ENCODE peak calls at places on chromosomes 16 and 17, in nine cellular contexts. T is CD8-positive, alpha-beta T cell; F is MG63; O is NCI-H1105; Q is glutamatergic neuron; L is T follicular helper cell; S is HAP-1; R is GOT3; X is esophagus squamous epithelium. A is an unnamed sample.

GRCh38 chr17:30530346-30531025 is 53.3 kb downstream of the GOSR1 start:
- DNase-seq in X (no peak), O (no peak), S (no peak), F (no peak), T (no peak), R (no peak), Q (no peak), L (no peak), A (no peak)

GRCh38 chr17:5019475-5019956 is 15.7 kb downstream of the SLC52A1 start:
- DNase-seq in Q (no peak), F (no peak), O (no peak), S (no peak), R (no peak), L (no peak), X (no peak), T (peak), A (no peak)

GRCh38 chr17:6455321-6455705 is 11.1 kb downstream of the PIMREG start:
- DNase-seq in S (peak), Q (peak), O (no peak), L (peak), R (no peak), X (no peak), F (no peak), T (peak), A (no peak)

GRCh38 chr16:3101018-3101840 is 2.1 kb upstream of the ZSCAN10 start:
- DNase-seq in R (no peak), Q (no peak), F (no peak), L (no peak), T (peak), X (no peak), S (peak), O (no peak), A (no peak)

GRCh38 chr16:18983565-18984424 is at the start of gene TMC7:
- DNase-seq in X (no peak), Q (peak), S (peak), R (peak), F (peak), T (no peak), L (no peak), O (peak), A (peak)

GRCh38 chr16:79093554-79093967 is 507.0 kb downstream of the MAF start:
- DNase-seq in F (no peak), L (peak), R (no peak), X (no peak), O (no peak), T (peak), S (no peak), Q (no peak), A (no peak)

GRCh38 chr16:19776565-19776964 is 58.5 kb downstream of the IQCK start:
- DNase-seq in O (no peak), R (no peak), L (no peak), T (no peak), S (no peak), Q (no peak), X (no peak), F (no peak), A (no peak)

GRCh38 chr17:9436629-9437028 is 139.0 kb downstream of the STX8 start:
- DNase-seq in F (no peak), R (no peak), L (no peak), O (no peak), X (no peak), Q (no peak), S (no peak), T (no peak), A (no peak)

GRCh38 chr17:81086789-81087551 is 52.0 kb downstream of the BAIAP2 start:
- DNase-seq in F (no peak), Q (no peak), O (no peak), T (no peak), L (no peak), X (no peak), R (no peak), S (no peak), A (no peak)

GRCh38 chr16:2974319-2975056 is 5.3 kb downstream of the PAQR4 start:
- DNase-seq in R (no peak), F (no peak), X (no peak), Q (no peak), O (no peak), T (no peak), L (no peak), S (no peak), A (no peak)

GRCh38 chr16:50308237-50308965 is 42.0 kb downstream of the ADCY7 start:
- DNase-seq in Q (no peak), X (no peak), S (no peak), T (peak), R (no peak), F (no peak), L (no peak), O (no peak), A (no peak)

GRCh38 chr16:56345406-56346050 is 79.8 kb downstream of the AMFR start:
- DNase-seq in F (no peak), Q (no peak), L (no peak), T (no peak), X (no peak), S (no peak), R (no peak), O (no peak), A (no peak)

GRCh38 chr17:5431929-5432556 is 6.9 kb downstream of the C1QBP start:
- DNase-seq in O (no peak), Q (no peak), S (no peak), R (no peak), X (no peak), F (no peak), L (no peak), T (no peak), A (no peak)

GRCh38 chr16:59296002-59296401 is 561.9 kb upstream of the GOT2 start:
- DNase-seq in R (no peak), X (no peak), O (no peak), L (no peak), S (no peak), F (peak), T (no peak), Q (no peak), A (no peak)

GRCh38 chr17:72430611-72431432 is 310.0 kb downstream of the SOX9 start:
- DNase-seq in L (no peak), F (no peak), O (no peak), Q (no peak), X (no peak), T (no peak), R (no peak), S (no peak), A (no peak)